ENCODE peak calls at places on chromosomes 16 and 17, in eight cellular contexts. F, H, U, L, I, G, T and B are unnamed samples. For H3K36me3, the result is how much of the 10 kb centered on the place peaks cover.

GRCh38 chr17:59837362-59838195 is 55.2 kb downstream of the TUBD1 start:
- DNase-seq in F (no peak), G (peak), H (no peak), U (peak), T (peak), I (peak), L (peak), B (peak)

GRCh38 chr17:72060084-72060483 is 60.7 kb upstream of the SOX9 start:
- DNase-seq in L (no peak), G (no peak), F (no peak), U (no peak), T (no peak), H (no peak), I (no peak), B (no peak)

GRCh38 chr16:89924298-89924924 is 1.3 kb downstream of the TUBB3 start:
- DNase-seq in I (no peak), G (no peak), U (no peak), L (no peak), T (peak), F (peak), H (no peak), B (no peak)

GRCh38 chr17:37708008-37708615 is 36.7 kb downstream of the HNF1B start:
- DNase-seq in G (no peak), T (peak), L (no peak), U (no peak), I (no peak), F (no peak), H (no peak), B (no peak)

GRCh38 chr17:27878776-27879562 is 14.2 kb downstream of the LYRM9 start:
- DNase-seq in L (no peak), T (no peak), H (no peak), U (no peak), I (peak), G (no peak), F (no peak), B (no peak)

GRCh38 chr17:57861000-57861736 is 11.3 kb upstream of the MRPS23 start:
- DNase-seq in U (peak), H (peak), L (peak), F (no peak), G (peak), I (no peak), T (peak), B (no peak)

GRCh38 chr16:9119795-9120194 is 28.4 kb downstream of the HAPSTR1 start:
- DNase-seq in U (peak), H (no peak), T (no peak), I (no peak), G (peak), L (no peak), F (no peak), B (no peak)

GRCh38 chr16:85490971-85491771 is 122.0 kb upstream of the GSE1 start:
- DNase-seq in G (peak), T (peak), F (no peak), L (no peak), I (no peak), H (no peak), U (no peak), B (no peak)

GRCh38 chr16:30122621-30123160 is 329 bp downstream of the MAPK3 start:
- DNase-seq in G (no peak), L (no peak), U (no peak), T (peak), H (no peak), I (no peak), F (no peak), B (no peak)

GRCh38 chr17:36777118-36777517 is 160.2 kb upstream of the LHX1 start:
- DNase-seq in H (no peak), F (no peak), U (no peak), I (no peak), L (peak), T (peak), G (no peak), B (peak)

GRCh38 chr16:6957676-6958075 is 375.0 kb upstream of the RBFOX1 start:
- DNase-seq in F (no peak), G (no peak), I (no peak), L (no peak), H (no peak), T (no peak), U (no peak), B (no peak)

GRCh38 chr17:57305329-57305728 is 49.0 kb downstream of the MSI2 start:
- DNase-seq in U (no peak), F (no peak), L (no peak), I (no peak), T (no peak), H (no peak), G (no peak), B (no peak)

GRCh38 chr17:81020767-81021497 is 14.0 kb upstream of the BAIAP2 start:
- DNase-seq in U (peak), T (peak), H (peak), G (no peak), F (no peak), I (peak), L (peak), B (peak)

GRCh38 chr16:30816769-30817168 is 29.8 kb upstream of the ZNF629 start:
- DNase-seq in U (no peak), F (no peak), T (no peak), H (no peak), L (no peak), I (no peak), G (no peak), B (no peak)

GRCh38 chr17:14330492-14330920 is 29.6 kb downstream of the HS3ST3B1 start:
- DNase-seq in L (no peak), F (no peak), T (no peak), H (no peak), G (no peak), U (peak), I (no peak), B (no peak)

GRCh38 chr17:28427372-28427771 is 21.4 kb upstream of the SLC46A1 start:
- DNase-seq in U (no peak), H (no peak), G (no peak), L (no peak), T (no peak), F (no peak), I (no peak), B (no peak)

GRCh38 chr17:48048321-48049140 is at the start of gene NFE2L1:
- DNase-seq in L (peak), I (peak), U (peak), T (peak), F (peak), H (peak), G (peak), B (peak)

GRCh38 chr17:19978206-19978802 is 676 bp upstream of the AKAP10 start:
- DNase-seq in U (no peak), L (no peak), G (no peak), H (no peak), T (peak), I (no peak), F (no peak), B (peak)

GRCh38 chr16:50731989-50732589 is 9.8 kb upstream of the CYLD start:
- DNase-seq in H (no peak), U (no peak), F (no peak), G (no peak), T (no peak), L (no peak), I (no peak), B (no peak)

GRCh38 chr16:47488051-47488450 is 26.9 kb downstream of the PHKB start:
- DNase-seq in L (no peak), G (no peak), I (no peak), T (no peak), U (no peak), H (no peak), F (no peak), B (no peak)

GRCh38 chr17:14157822-14158221 is 78.8 kb downstream of the CDRT15 start:
- DNase-seq in H (no peak), U (no peak), G (no peak), F (no peak), T (no peak), I (no peak), L (no peak), B (no peak)

GRCh38 chr16:1470543-1471251 is 4.1 kb downstream of the CLCN7 start:
- DNase-seq in I (no peak), F (no peak), H (peak), G (no peak), T (no peak), L (peak), U (peak), B (no peak)

GRCh38 chr17:21174719-21175118 is 39.2 kb downstream of the TMEM11 start:
- DNase-seq in U (no peak), I (peak), F (no peak), L (peak), H (no peak), G (peak), T (no peak), B (no peak)

GRCh38 chr17:81139965-81140364 is 25.3 kb upstream of the PVALEF start:
- DNase-seq in H (no peak), U (no peak), F (no peak), G (no peak), L (no peak), I (no peak), T (no peak), B (no peak)

GRCh38 chr16:1299012-1299867 is 10.2 kb upstream of the UBE2I start:
- DNase-seq in T (peak), G (no peak), U (no peak), L (peak), H (no peak), F (no peak), I (no peak), B (no peak)

GRCh38 chr16:54135361-54136275 is 151.0 kb downstream of the IRX3 start:
- DNase-seq in G (no peak), U (no peak), L (no peak), T (no peak), I (no peak), F (no peak), H (no peak), B (peak)

GRCh38 chr16:70686376-70687171 is 721 bp upstream of the MTSS2 start:
- DNase-seq in G (no peak), I (no peak), L (no peak), U (no peak), F (no peak), T (no peak), H (no peak), B (no peak)

GRCh38 chr16:12771341-12771798 is 32.3 kb downstream of the CPPED1 start:
- DNase-seq in I (no peak), U (no peak), L (no peak), G (no peak), T (peak), F (no peak), H (no peak), B (no peak)

GRCh38 chr16:2473999-2474876 is 689 bp upstream of the TBC1D24 start:
- DNase-seq in H (peak), L (peak), F (no peak), T (peak), G (peak), U (no peak), I (no peak), B (no peak)

GRCh38 chr17:37342589-37342988 is 33.2 kb upstream of the C17orf78 start:
- DNase-seq in L (no peak), I (no peak), F (no peak), G (no peak), U (no peak), T (no peak), H (no peak), B (no peak)

GRCh38 chr16:12289175-12290063 is 312.9 kb downstream of the SNX29 start:
- DNase-seq in G (no peak), L (no peak), H (no peak), F (no peak), T (no peak), I (no peak), U (peak), B (no peak)

GRCh38 chr17:40411821-40412220 is 5.9 kb downstream of the TOP2A start:
- DNase-seq in I (no peak), H (no peak), L (no peak), F (no peak), T (no peak), U (no peak), G (no peak), B (no peak)

GRCh38 chr17:40410082-40410481 is 7.6 kb downstream of the TOP2A start:
- DNase-seq in I (no peak), T (no peak), L (no peak), F (no peak), G (no peak), H (no peak), U (no peak), B (no peak)

GRCh38 chr17:40415390-40415789 is 2.3 kb downstream of the TOP2A start:
- DNase-seq in U (no peak), G (no peak), I (no peak), T (peak), L (no peak), F (no peak), H (no peak), B (peak)

GRCh38 chr17:40416671-40417070 is 1.0 kb downstream of the TOP2A start:
- DNase-seq in I (no peak), G (no peak), L (no peak), T (no peak), U (no peak), F (no peak), H (no peak), B (no peak)

GRCh38 chr17:40412880-40413279 is 4.8 kb downstream of the TOP2A start:
- DNase-seq in L (no peak), T (no peak), I (no peak), H (no peak), U (no peak), G (no peak), F (no peak), B (no peak)
- H3K36me3 ChIP-seq in L (under half), T (under half), I (under half), H (under half), U (under half), G (under half), F (under half), B (under half)

DNA sequence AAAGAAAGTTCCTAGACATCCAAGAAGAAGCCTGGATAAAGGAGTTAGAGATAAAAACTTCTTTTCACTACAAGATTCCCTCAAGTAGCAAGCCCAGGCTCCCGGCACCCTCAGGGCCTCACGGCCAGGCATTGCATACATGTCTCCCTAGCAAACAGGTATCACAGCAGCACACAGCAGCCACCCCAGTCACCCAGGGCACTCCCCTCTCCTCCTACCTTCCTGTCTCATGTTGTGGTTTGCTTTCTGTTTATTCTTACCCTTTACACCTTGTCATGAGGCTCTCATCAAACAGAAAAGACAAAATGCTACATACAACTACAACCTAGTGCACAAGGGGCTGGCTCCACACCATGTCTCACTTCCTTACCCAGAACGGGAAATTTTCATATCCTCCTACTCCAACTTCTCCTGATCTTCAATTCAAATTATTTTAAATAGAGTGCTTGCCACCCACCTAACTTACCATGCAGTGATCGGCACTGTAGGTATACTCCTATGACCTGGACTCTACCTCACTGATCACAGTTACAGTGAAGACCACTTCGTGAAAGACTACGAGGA is 42.7 kb downstream of the XPO6 start:
- DNase-seq in H (no peak), L (no peak), F (no peak), G (no peak), U (no peak), T (no peak), I (no peak), B (no peak)
- H3K36me3 ChIP-seq in H (under half), L (under half), F (under half), G (under half), U (under half), T (under half), I (under half), B (under half)

GRCh38 chr16:74627506-74628220 is 20.7 kb upstream of the GLG1 start:
- DNase-seq in I (peak), T (no peak), H (no peak), U (no peak), F (no peak), L (peak), G (no peak), B (no peak)
- H3K36me3 ChIP-seq in I (under half), T (under half), H (under half), U (under half), F (half or more), L (under half), G (under half), B (under half)

DNA sequence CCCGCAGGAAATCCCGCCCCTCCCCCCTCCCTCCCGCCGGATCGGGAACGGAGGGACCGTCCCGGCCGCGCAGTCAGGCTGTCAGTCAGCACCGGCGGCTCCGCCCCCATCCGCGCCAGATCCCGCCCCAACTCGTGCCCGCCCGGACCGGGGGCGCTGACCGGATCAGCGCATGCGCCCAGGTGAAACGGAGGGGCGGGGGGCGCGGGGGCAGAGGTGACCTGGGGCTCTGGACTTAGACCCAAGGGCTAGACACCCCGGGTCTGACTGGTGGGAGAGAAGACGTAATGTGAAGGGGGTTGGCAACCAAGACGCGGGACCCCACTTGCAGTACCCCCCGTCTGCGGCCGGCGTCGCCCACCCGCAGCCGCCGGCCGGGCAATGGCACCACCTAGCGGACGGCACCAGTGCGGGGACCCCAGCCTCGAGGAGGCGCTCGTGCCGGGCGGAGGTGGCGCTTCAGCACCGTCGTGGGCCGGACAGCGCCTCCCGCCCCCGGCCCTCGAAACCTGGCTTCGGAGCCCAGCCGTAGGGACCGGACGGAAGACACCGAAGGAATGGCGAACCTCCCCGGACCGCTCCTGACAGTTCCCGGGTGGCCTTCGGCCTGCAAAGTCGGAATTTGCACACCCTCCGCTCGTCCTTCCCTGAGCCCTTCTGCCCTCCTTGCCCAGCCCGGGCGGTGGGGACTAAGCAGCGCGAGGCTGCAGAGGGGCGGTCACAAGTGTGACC is at the start of gene CASKIN2:
- DNase-seq in L (peak), T (peak), F (peak), U (peak), I (peak), H (peak), G (peak), B (peak)
- H3K36me3 ChIP-seq in L (under half), T (under half), F (under half), U (under half), I (under half), H (under half), G (under half), B (under half)

DNA sequence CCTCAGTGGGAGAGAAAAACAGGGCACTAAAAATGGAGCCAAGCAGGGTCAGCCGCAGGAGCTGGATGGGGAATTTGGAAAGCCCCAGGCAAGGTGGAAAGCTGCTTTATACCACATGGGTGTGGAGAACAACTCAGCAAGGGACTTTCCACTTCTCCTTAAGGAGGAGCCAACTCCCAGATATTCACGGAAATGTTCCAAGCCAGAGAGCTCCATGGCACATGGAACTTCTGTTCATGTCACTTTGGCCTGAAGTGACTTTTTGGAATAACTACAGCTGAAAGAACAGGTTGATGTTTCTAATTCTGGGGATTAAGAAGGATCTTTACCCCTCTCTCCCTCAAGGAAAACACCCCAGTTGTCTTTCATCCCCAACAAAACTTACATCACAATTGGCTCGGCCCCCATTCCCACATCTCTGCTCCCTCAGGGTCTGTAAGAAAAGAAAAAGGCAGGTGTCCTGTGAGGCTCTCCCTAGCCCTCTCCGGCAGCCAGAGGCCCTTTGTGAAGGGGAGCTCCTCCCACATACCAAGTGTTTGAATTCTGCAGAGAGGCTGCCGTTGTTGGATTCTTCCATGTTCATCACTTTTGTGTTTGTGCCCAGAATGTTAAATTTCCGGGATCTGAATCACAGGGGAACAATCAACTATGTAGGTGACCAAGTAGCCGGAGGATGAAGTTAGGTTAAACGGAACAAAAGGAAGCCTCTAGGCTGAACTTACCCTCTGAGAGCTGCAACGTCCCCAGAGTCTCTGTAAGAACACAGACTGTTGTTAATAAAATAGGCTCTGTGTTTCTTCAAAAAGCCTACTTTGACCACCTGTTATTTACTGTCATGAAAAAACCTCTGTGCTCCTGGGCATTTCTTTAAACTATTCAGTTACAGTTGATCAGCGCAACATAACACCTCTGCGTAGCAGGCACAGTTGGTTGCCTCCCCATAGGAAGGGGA is 41.0 kb downstream of the STAT5A start:
- DNase-seq in F (peak), I (no peak), G (no peak), L (peak), T (no peak), H (no peak), U (no peak), B (peak)
- H3K36me3 ChIP-seq in F (under half), I (under half), G (under half), L (half or more), T (under half), H (under half), U (half or more), B (under half)

GRCh38 chr16:4763791-4764190 is 3.2 kb downstream of the ZNF500 start:
- DNase-seq in U (no peak), I (no peak), L (no peak), G (no peak), F (no peak), T (no peak), H (no peak), B (no peak)
- H3K36me3 ChIP-seq in U (under half), I (under half), L (half or more), G (under half), F (under half), T (under half), H (under half), B (under half)